ENCODE peak calls at places on chromosomes 12 and 14, in nine cellular contexts. O is GM20000, L is heart right ventricle, N is fibroblast of pulmonary artery, R is neural crest cell, E is tibial artery, K is uterus, G is Peyer's patch, Z is hepatocyte. W is an unnamed sample.

GRCh38 chr12:30988086-30988485 is 61.5 kb downstream of the TSPAN11 start:
- DNase-seq in Z (no peak), N (no peak), K (no peak), G (no peak), L (no peak), O (no peak), R (no peak), E (no peak), W (no peak)

GRCh38 chr14:74508292-74508731 is 14.7 kb downstream of the ISCA2 start:
- DNase-seq in R (no peak), E (peak), K (no peak), O (no peak), Z (peak), L (no peak), N (peak), G (peak), W (no peak)

GRCh38 chr14:34324363-34324795 is 137.7 kb downstream of the SPTSSA start:
- DNase-seq in Z (peak), O (peak), K (no peak), R (peak), N (peak), L (no peak), E (no peak), G (no peak), W (no peak)

GRCh38 chr14:84533181-84533580 is 996.8 kb upstream of the FLRT2 start:
- DNase-seq in G (no peak), N (no peak), R (no peak), O (no peak), Z (no peak), K (no peak), L (no peak), E (no peak), W (no peak)

GRCh38 chr14:95483843-95484165 is 32.6 kb downstream of the SYNE3 start:
- DNase-seq in R (no peak), O (no peak), Z (no peak), E (no peak), K (no peak), G (no peak), L (no peak), N (no peak), W (no peak)

GRCh38 chr12:125284087-125284486 is 218.9 kb downstream of the AACS start:
- DNase-seq in E (no peak), N (no peak), G (no peak), K (no peak), L (no peak), R (no peak), Z (no peak), O (no peak), W (no peak)

GRCh38 chr14:95078841-95079240 is 78.5 kb downstream of the DICER1 start:
- DNase-seq in E (no peak), N (no peak), G (no peak), L (no peak), O (no peak), R (no peak), K (no peak), Z (no peak), W (no peak)

GRCh38 chr14:28308727-28309126 is 457.9 kb upstream of the FOXG1 start:
- DNase-seq in G (no peak), K (no peak), Z (no peak), L (no peak), O (no peak), R (no peak), E (no peak), N (peak), W (no peak)

GRCh38 chr14:32808574-32809098 is 130.0 kb upstream of the NPAS3 start:
- DNase-seq in L (no peak), N (peak), K (no peak), O (no peak), R (no peak), G (no peak), Z (peak), E (no peak), W (peak)

GRCh38 chr14:101289230-101289690 is 272.0 kb upstream of the DIO3 start:
- DNase-seq in K (no peak), Z (peak), G (no peak), L (no peak), R (no peak), E (no peak), N (no peak), O (no peak), W (no peak)

GRCh38 chr14:42523656-42524055 is 917.0 kb downstream of the LRFN5 start:
- DNase-seq in N (no peak), E (no peak), O (peak), K (no peak), Z (no peak), R (no peak), G (no peak), L (no peak), W (no peak)

GRCh38 chr14:24051789-24052655 is at the start of gene CARMIL3:
- DNase-seq in Z (peak), K (no peak), E (peak), L (peak), O (peak), R (peak), N (peak), G (peak), W (peak)

GRCh38 chr14:64706552-64707193 is 2.4 kb downstream of the PLEKHG3 start:
- DNase-seq in E (peak), R (peak), N (no peak), K (no peak), Z (no peak), L (peak), O (peak), G (no peak), W (no peak)

GRCh38 chr14:51552768-51553426 is 98.8 kb upstream of the FRMD6 start:
- DNase-seq in E (no peak), O (no peak), N (no peak), L (no peak), K (peak), Z (peak), R (no peak), G (no peak), W (no peak)

GRCh38 chr14:101444116-101444515 is 117.2 kb upstream of the DIO3 start:
- DNase-seq in L (no peak), E (no peak), N (no peak), R (no peak), Z (no peak), O (no peak), G (no peak), K (no peak), W (no peak)

GRCh38 chr12:94405378-94406116 is 54.1 kb downstream of the CEP83 start:
- DNase-seq in E (no peak), G (no peak), L (no peak), O (peak), K (no peak), Z (no peak), N (no peak), R (no peak), W (no peak)

GRCh38 chr14:93041830-93042229 is 73.9 kb downstream of the ITPK1 start:
- DNase-seq in L (no peak), N (no peak), R (no peak), G (no peak), Z (no peak), E (no peak), K (no peak), O (no peak), W (no peak)

GRCh38 chr12:105705235-105705634 is 374.7 kb downstream of the C12orf75 start:
- DNase-seq in O (no peak), N (no peak), E (no peak), G (no peak), R (no peak), K (no peak), Z (no peak), L (no peak), W (no peak)

GRCh38 chr12:1006255-1006654 is 15.2 kb downstream of the ERC1 start:
- DNase-seq in R (no peak), E (no peak), L (no peak), G (no peak), N (no peak), O (no peak), K (no peak), Z (no peak), W (no peak)

GRCh38 chr14:104297721-104298401 is 159.5 kb downstream of the KIF26A start:
- DNase-seq in L (peak), O (no peak), K (no peak), G (peak), R (no peak), N (no peak), E (no peak), Z (no peak), W (no peak)

GRCh38 chr14:76917158-76917596 is 91.0 kb downstream of the LRRC74A start:
- DNase-seq in E (peak), G (peak), K (peak), N (peak), Z (peak), L (no peak), R (peak), O (no peak), W (peak)

GRCh38 chr12:51070004-51070403 is 13.4 kb downstream of the CSRNP2 start:
- DNase-seq in G (no peak), N (peak), K (no peak), O (no peak), R (no peak), E (no peak), Z (peak), L (no peak), W (no peak)

GRCh38 chr14:35480119-35480769 is 53.7 kb upstream of the INSM2 start:
- DNase-seq in G (no peak), Z (no peak), E (no peak), L (no peak), R (no peak), N (peak), O (peak), K (no peak), W (peak)

GRCh38 chr14:22112004-22112403 is 438.4 kb upstream of the OR4E1 start:
- DNase-seq in Z (peak), K (no peak), E (no peak), N (no peak), G (no peak), L (peak), O (peak), R (peak), W (no peak)

GRCh38 chr12:58433969-58434368 is 486.3 kb downstream of the LRIG3 start:
- DNase-seq in G (no peak), E (no peak), R (no peak), K (no peak), L (no peak), Z (no peak), N (no peak), O (no peak), W (peak)

GRCh38 chr14:42140831-42141279 is 534.2 kb downstream of the LRFN5 start:
- DNase-seq in N (peak), R (no peak), Z (no peak), L (no peak), K (no peak), G (no peak), E (no peak), O (no peak), W (peak)

GRCh38 chr14:61558271-61558670 is 137.0 kb upstream of the HIF1A start:
- DNase-seq in K (no peak), E (no peak), G (no peak), L (no peak), N (no peak), O (no peak), Z (no peak), R (no peak), W (no peak)

GRCh38 chr12:30930238-30931010 is 3.9 kb downstream of the TSPAN11 start:
- DNase-seq in Z (no peak), R (no peak), E (peak), N (no peak), L (no peak), O (no peak), G (no peak), K (no peak), W (no peak)

GRCh38 chr12:71636704-71637115 is 26.9 kb downstream of the ZFC3H1 start:
- DNase-seq in O (peak), K (no peak), N (peak), Z (peak), L (no peak), R (no peak), E (no peak), G (no peak), W (peak)

GRCh38 chr12:131803995-131804521 is 24.1 kb upstream of the MMP17 start:
- DNase-seq in R (no peak), Z (no peak), N (peak), L (no peak), G (no peak), E (no peak), K (no peak), O (no peak), W (peak)

GRCh38 chr12:100858658-100859057 is 64.1 kb downstream of the ANO4 start:
- DNase-seq in R (no peak), K (no peak), E (no peak), O (no peak), N (peak), L (no peak), Z (no peak), G (no peak), W (no peak)

DNA sequence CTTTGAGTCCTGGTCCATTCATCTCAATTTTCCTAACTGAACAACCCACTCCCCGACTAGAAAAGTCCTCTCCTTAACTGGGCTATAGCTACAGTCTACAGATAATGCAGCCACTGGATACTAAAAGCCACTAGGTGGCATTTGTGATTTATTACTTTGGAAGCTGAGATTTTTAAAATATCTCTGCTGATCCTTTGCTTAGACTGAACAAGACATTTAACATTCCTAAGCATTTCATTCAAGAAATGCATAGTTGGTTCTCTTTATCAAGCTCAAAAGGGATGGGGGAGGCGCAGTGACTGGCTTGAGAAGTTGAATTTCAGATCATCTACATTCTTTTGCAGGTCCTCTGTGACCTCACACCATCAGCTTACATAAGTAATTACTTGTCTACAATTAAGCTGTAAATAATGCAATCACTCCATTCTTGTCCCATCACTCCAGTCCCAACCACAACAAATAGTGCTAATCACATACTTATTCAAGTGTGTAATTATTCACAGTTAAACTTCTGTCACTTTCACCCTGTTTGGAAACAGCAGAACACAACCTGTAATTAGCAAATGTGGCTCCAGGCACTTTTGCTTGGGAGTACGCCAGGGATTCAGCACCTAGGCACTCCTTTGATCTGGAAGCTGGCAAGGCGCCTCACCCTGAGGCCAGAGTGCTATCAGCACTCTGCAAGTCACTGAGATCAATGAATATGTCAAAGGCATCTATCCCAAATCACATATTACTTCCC is 203.5 kb downstream of the NOVA1 start:
- DNase-seq in E (no peak), O (no peak), Z (no peak), L (no peak), R (no peak), N (peak), G (no peak), K (no peak), W (no peak)
- TF ChIP-seq CTCF in E (peak), O (no peak), Z (peak), L (peak), R (peak), N (peak), G (no peak), K (no peak), W (peak)

DNA sequence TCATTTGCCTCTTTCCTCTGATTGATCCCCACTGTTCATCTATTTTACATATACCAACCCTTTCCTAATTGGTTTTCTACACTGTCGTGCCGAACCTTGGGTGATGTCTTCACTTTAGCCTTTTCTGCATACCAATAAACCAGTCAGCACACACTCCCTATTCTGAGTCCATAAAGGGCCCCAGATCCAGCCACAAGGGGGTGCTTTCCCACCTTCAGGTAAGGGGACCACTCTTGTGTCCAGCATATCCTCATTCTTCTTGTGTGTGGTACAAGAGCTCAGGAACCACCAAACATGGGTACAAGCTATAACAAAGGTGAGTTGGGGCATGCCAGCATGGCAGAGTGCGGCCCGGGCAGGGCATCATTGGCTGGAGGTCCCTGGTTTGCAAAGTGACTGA is 859.8 kb downstream of the FSCB start:
- DNase-seq in K (no peak), L (no peak), E (no peak), Z (peak), N (peak), O (no peak), R (no peak), G (no peak), W (no peak)
- TF ChIP-seq CTCF in K (no peak), L (no peak), E (no peak), Z (no peak), N (peak), O (no peak), R (no peak), G (no peak), W (no peak)

GRCh38 chr14:62661818-62662217 is 383.4 kb downstream of the KCNH5 start:
- DNase-seq in O (no peak), L (no peak), G (no peak), K (no peak), Z (no peak), E (no peak), N (peak), R (no peak), W (no peak)
- TF ChIP-seq CTCF in O (no peak), L (no peak), G (no peak), K (no peak), Z (no peak), E (no peak), N (no peak), R (no peak), W (no peak)

GRCh38 chr14:36818794-36819384 is 157.2 kb downstream of the PAX9 start:
- DNase-seq in L (no peak), K (no peak), Z (no peak), E (no peak), G (no peak), R (no peak), N (no peak), O (no peak), W (no peak)

GRCh38 chr14:36818212-36818611 is 156.6 kb downstream of the PAX9 start:
- DNase-seq in E (no peak), O (no peak), L (no peak), Z (no peak), G (no peak), R (no peak), N (no peak), K (no peak), W (no peak)

GRCh38 chr14:36822671-36823070 is 161.0 kb downstream of the PAX9 start:
- DNase-seq in L (no peak), E (no peak), K (no peak), O (no peak), N (no peak), G (no peak), R (no peak), Z (no peak), W (no peak)

GRCh38 chr14:36820111-36820709 is 158.6 kb downstream of the PAX9 start:
- DNase-seq in E (no peak), O (no peak), R (no peak), G (no peak), L (no peak), K (no peak), N (no peak), Z (no peak), W (no peak)

DNA sequence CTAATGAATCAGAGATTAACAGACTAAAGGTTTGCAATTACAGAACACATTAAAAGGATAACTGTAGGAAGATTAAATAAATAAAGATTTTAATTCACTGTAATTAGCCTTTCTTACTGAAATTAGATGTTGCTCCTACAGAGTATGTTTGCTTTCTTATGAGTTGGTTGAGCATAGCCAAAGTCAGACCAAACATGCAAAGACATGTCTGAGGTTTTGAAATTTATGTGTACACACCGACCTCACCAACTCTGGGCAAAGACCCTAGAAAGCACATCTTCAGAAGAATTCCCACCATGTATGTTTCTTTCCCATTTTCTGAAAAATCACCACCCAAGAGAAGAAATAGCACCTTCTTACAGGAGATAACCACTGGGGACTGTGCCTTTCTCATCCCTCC is 159.2 kb downstream of the PAX9 start:
- DNase-seq in N (no peak), L (no peak), G (no peak), R (no peak), K (no peak), E (no peak), Z (no peak), O (no peak), W (no peak)
- TF ChIP-seq CTCF in N (no peak), L (no peak), G (no peak), R (no peak), K (no peak), E (no peak), Z (no peak), O (no peak), W (no peak)

GRCh38 chr12:113165521-113166450 is 16.3 kb downstream of the CFAP73 start:
- DNase-seq in L (no peak), N (no peak), R (no peak), K (no peak), E (no peak), G (no peak), O (no peak), Z (no peak), W (no peak)

GRCh38 chr12:113170457-113170856 is 14.8 kb downstream of the DDX54 start:
- DNase-seq in O (no peak), G (no peak), L (no peak), N (no peak), K (no peak), R (no peak), E (no peak), Z (no peak), W (no peak)

GRCh38 chr12:113170926-113171325 is 14.4 kb downstream of the DDX54 start:
- DNase-seq in G (no peak), L (no peak), K (no peak), R (no peak), E (no peak), O (no peak), Z (no peak), N (no peak), W (no peak)

GRCh38 chr12:113169697-113170096 is 15.6 kb downstream of the DDX54 start:
- DNase-seq in R (no peak), O (no peak), K (no peak), N (no peak), Z (no peak), G (no peak), E (no peak), L (no peak), W (no peak)

GRCh38 chr12:113167868-113168267 is 17.4 kb downstream of the DDX54 start:
- DNase-seq in G (no peak), L (no peak), N (no peak), R (no peak), E (no peak), Z (no peak), K (no peak), O (no peak), W (no peak)
- TF ChIP-seq CTCF in G (no peak), L (no peak), N (no peak), R (no peak), E (no peak), Z (no peak), K (no peak), O (no peak), W (no peak)

W was measured in HFFc6.